ENCODE peak calls at places on chromosomes 3 and 15, in ten cellular contexts. A, Z, P, C, W, B, Q, N, D and F are unnamed samples.

GRCh38 chr3:132343018-132343612 is 25.9 kb downstream of the ACP3 start:
- DNase-seq in C (peak; percentile 82), Q (no peak), Z (peak; percentile 55), A (peak; percentile 29), N (peak; percentile 33), W (no peak), P (peak; percentile 21), B (peak; percentile 33), D (no peak), F (peak; percentile 34)

GRCh38 chr15:90885432-90886290 is 1.4 kb downstream of the FES start:
- DNase-seq in W (peak; percentile 93), Z (peak; percentile 84), B (peak; percentile 81), N (no peak), P (peak; percentile 81), Q (peak; percentile 86), D (peak; percentile 72), A (peak; percentile 81), C (peak; percentile 73), F (peak; percentile 75)

GRCh38 chr3:179189764-179190163 is 41.6 kb downstream of the PIK3CA start:
- DNase-seq in Z (no peak), W (no peak), A (no peak), N (no peak), C (peak; percentile 82), P (no peak), D (no peak), B (no peak), Q (no peak), F (no peak)

GRCh38 chr15:80494311-80494710 is 90.1 kb downstream of the ARNT2 start:
- DNase-seq in N (no peak), D (no peak), P (no peak), Q (no peak), W (no peak), Z (no peak), A (no peak), B (no peak), C (peak; percentile 74), F (peak; percentile 95)

GRCh38 chr3:7242303-7242635 is 381.4 kb downstream of the GRM7 start:
- DNase-seq in N (no peak), Z (no peak), Q (no peak), P (no peak), D (no peak), A (no peak), B (no peak), C (no peak), W (no peak), F (no peak)

GRCh38 chr3:16885948-16886683 is 1.4 kb downstream of the PLCL2 start:
- DNase-seq in A (no peak), C (peak; percentile 56), W (peak; percentile 16), Q (no peak), P (no peak), Z (no peak), B (no peak), D (no peak), N (no peak), F (no peak)

GRCh38 chr15:40354408-40355171 is 3.4 kb upstream of the DISP2 start:
- DNase-seq in B (no peak), A (no peak), N (no peak), Z (peak; percentile 61), D (no peak), P (no peak), C (peak; percentile 87), Q (peak; percentile 46), W (peak; percentile 65), F (no peak)

GRCh38 chr3:103919327-103919726 is 1447.4 kb upstream of the ALCAM start:
- DNase-seq in W (no peak), A (no peak), B (no peak), C (no peak), Z (no peak), N (no peak), D (no peak), P (no peak), Q (no peak), F (no peak)

GRCh38 chr15:68326711-68327412 is 49.3 kb downstream of the FEM1B start:
- DNase-seq in P (no peak), N (no peak), Q (no peak), D (no peak), A (no peak), Z (no peak), C (no peak), W (no peak), B (no peak), F (no peak)

GRCh38 chr3:45776291-45776576 is 20.1 kb downstream of the SLC6A20 start:
- DNase-seq in P (no peak), D (no peak), A (no peak), Q (no peak), B (no peak), W (no peak), C (no peak), Z (no peak), N (no peak), F (no peak)
- H3K4me1 ChIP-seq in P (no peaks in the 10 kb centered on the region), D (peaks cover 6% of the 10 kb centered on the region), A (peaks cover 3% of the 10 kb centered on the region), Q (peaks cover 5% of the 10 kb centered on the region), B (no peaks in the 10 kb centered on the region), W (no peaks in the 10 kb centered on the region), C (no peaks in the 10 kb centered on the region), Z (peaks cover 9% of the 10 kb centered on the region), N (peaks cover 1% of the 10 kb centered on the region), F (peaks cover 25% of the 10 kb centered on the region)

GRCh38 chr3:128463771-128464170 is 2.9 kb downstream of the DNAJB8 start:
- DNase-seq in W (no peak), N (no peak), Q (no peak), B (no peak), D (no peak), C (no peak), Z (no peak), A (no peak), P (no peak), F (no peak)

GRCh38 chr3:128462341-128462910 is 4.3 kb downstream of the DNAJB8 start:
- DNase-seq in W (no peak), B (no peak), N (no peak), P (no peak), A (no peak), Z (no peak), C (no peak), D (no peak), Q (no peak), F (no peak)

GRCh38 chr3:128463354-128463753 is 3.3 kb downstream of the DNAJB8 start:
- DNase-seq in P (no peak), D (no peak), Q (no peak), A (no peak), C (no peak), Z (no peak), N (no peak), W (no peak), B (no peak), F (no peak)

GRCh38 chr3:128464188-128464587 is 2.5 kb downstream of the DNAJB8 start:
- DNase-seq in D (no peak), B (no peak), A (no peak), P (no peak), Z (peak; percentile 49), W (no peak), N (no peak), Q (no peak), C (no peak), F (no peak)

DNA sequence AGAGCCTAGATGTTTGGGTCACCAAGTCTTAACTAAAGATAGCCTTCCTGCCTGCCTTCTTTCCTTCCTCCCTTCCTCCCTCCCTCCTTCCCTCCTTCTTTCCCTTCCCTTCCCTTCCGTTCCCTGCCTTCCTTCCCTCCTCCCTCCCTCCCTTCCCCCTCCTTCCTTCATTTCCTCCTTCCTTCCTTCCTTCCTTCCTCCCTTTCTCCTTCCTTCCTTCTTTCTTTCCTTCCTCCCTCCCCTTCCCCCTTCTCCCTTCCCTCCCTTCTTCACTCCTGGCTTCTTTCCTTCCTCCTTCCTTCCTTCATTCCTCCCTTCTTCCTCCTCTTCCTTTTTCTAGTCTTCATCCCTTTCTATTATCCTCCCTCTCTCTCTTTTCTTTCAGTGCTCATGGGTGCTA is 2.0 kb downstream of the DNAJB8 start:
- DNase-seq in B (no peak), Q (no peak), Z (no peak), W (no peak), N (no peak), P (no peak), D (no peak), A (no peak), C (no peak), F (no peak)
- H3K4me3 ChIP-seq in B (no peak overlapping the region), Q (no peak overlapping the region), Z (no peak overlapping the region), W (no peak overlapping the region), N (no peak overlapping the region), P (no peak overlapping the region), D (no peak overlapping the region), A (no peak overlapping the region), C (no peak overlapping the region), F (no peak overlapping the region)

GRCh38 chr3:60609446-60609845 is 641.8 kb downstream of the FHIT start:
- DNase-seq in B (no peak), W (no peak), C (no peak), N (no peak), Z (no peak), P (no peak), A (no peak), Q (no peak), D (no peak), F (peak; percentile 76)

GRCh38 chr3:60613769-60614303 is 637.4 kb downstream of the FHIT start:
- DNase-seq in W (no peak), P (no peak), B (no peak), Z (no peak), Q (no peak), D (no peak), A (no peak), N (no peak), C (no peak), F (no peak)

GRCh38 chr3:60610441-60611112 is 640.7 kb downstream of the FHIT start:
- DNase-seq in B (peak; percentile 81), Z (no peak), C (peak; percentile 50), W (peak; percentile 90), D (no peak), Q (peak; percentile 23), N (no peak), P (peak; percentile 16), A (no peak), F (no peak)
- H3K4me1 ChIP-seq in B (no peaks in the 10 kb centered on the region), Z (no peaks in the 10 kb centered on the region), C (no peaks in the 10 kb centered on the region), W (no peaks in the 10 kb centered on the region), D (no peaks in the 10 kb centered on the region), Q (no peaks in the 10 kb centered on the region), N (no peaks in the 10 kb centered on the region), P (no peaks in the 10 kb centered on the region), A (no peaks in the 10 kb centered on the region), F (peaks cover 26% of the 10 kb centered on the region)

DNA sequence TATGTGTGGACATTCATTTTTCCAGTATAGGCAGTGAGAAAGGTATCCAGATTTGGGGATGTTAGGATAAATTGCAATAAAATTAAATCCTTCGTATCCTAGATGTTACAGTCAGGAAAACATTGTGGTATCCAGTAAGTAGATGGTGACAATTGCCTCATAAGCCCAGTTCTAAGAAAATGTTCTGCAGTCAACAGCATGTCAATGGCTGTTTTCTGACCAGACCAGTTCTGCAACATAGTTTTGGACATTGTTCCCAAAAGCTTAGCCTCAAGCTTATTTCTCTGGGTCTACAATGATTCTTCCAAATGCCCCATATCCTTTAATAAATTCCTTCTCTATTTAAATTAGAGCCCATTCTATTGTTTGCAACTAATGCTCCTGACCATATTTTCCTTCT is 480.7 kb downstream of the FHIT start:
- DNase-seq in D (no peak), A (no peak), Z (no peak), P (no peak), N (no peak), C (no peak), Q (no peak), B (no peak), W (no peak), F (no peak)
- H3K4me3 ChIP-seq in D (no peak overlapping the region), A (no peak overlapping the region), Z (no peak overlapping the region), P (no peak overlapping the region), N (no peak overlapping the region), C (no peak overlapping the region), Q (no peak overlapping the region), B (no peak overlapping the region), W (no peak overlapping the region), F (no peak overlapping the region)